ENCODE peak calls at places on chromosome 16, in seven cellular contexts. One of them, this sample, is unnamed.

GRCh38 chr16:81616321-81617020 is 162.6 kb upstream of the PLCG2 start:
- DNase-seq in IMR-90: peak
- DNase-seq in K562: no peak
- DNase-seq in A549: no peak
- DNase-seq in HepG2: no peak
- DNase-seq in GM12878: peak
- DNase-seq in H1: no peak
- DNase-seq in this sample: peak

GRCh38 chr16:87295259-87295658 is 21.9 kb downstream of the C16orf95 start:
- DNase-seq in IMR-90: no peak
- DNase-seq in K562: peak
- DNase-seq in A549: peak
- DNase-seq in HepG2: peak
- DNase-seq in GM12878: no peak
- DNase-seq in H1: no peak
- DNase-seq in this sample: no peak

GRCh38 chr16:56691885-56692284 is 9.6 kb downstream of the MT1X start:
- DNase-seq in IMR-90: peak
- DNase-seq in K562: no peak
- DNase-seq in A549: peak
- DNase-seq in HepG2: peak
- DNase-seq in GM12878: no peak
- DNase-seq in H1: no peak
- DNase-seq in this sample: no peak

GRCh38 chr16:49700222-49700927 is 155.5 kb downstream of the ZNF423 start:
- DNase-seq in IMR-90: no peak
- DNase-seq in K562: no peak
- DNase-seq in A549: no peak
- DNase-seq in HepG2: no peak
- DNase-seq in GM12878: no peak
- DNase-seq in H1: no peak
- DNase-seq in this sample: peak

GRCh38 chr16:15830832-15831451 is 25.9 kb downstream of the MYH11 start:
- DNase-seq in IMR-90: no peak
- DNase-seq in K562: no peak
- DNase-seq in A549: no peak
- DNase-seq in HepG2: no peak
- DNase-seq in GM12878: no peak
- DNase-seq in H1: no peak
- DNase-seq in this sample: no peak

GRCh38 chr16:8655184-8655717 is 19.2 kb upstream of the ABAT start:
- DNase-seq in IMR-90: peak
- DNase-seq in K562: no peak
- DNase-seq in A549: peak
- DNase-seq in HepG2: peak
- DNase-seq in GM12878: peak
- DNase-seq in H1: no peak
- DNase-seq in this sample: no peak

GRCh38 chr16:53219795-53220194 is 165.0 kb downstream of the CHD9 start:
- DNase-seq in IMR-90: peak
- DNase-seq in K562: no peak
- DNase-seq in A549: peak
- DNase-seq in HepG2: no peak
- DNase-seq in GM12878: no peak
- DNase-seq in H1: no peak
- DNase-seq in this sample: no peak

GRCh38 chr16:24288516-24288915 is 32.4 kb downstream of the CACNG3 start:
- DNase-seq in IMR-90: no peak
- DNase-seq in K562: no peak
- DNase-seq in A549: no peak
- DNase-seq in HepG2: no peak
- DNase-seq in GM12878: no peak
- DNase-seq in H1: no peak
- DNase-seq in this sample: no peak

GRCh38 chr16:59060212-59060611 is 326.1 kb upstream of the GOT2 start:
- DNase-seq in IMR-90: peak
- DNase-seq in K562: no peak
- DNase-seq in A549: peak
- DNase-seq in HepG2: no peak
- DNase-seq in GM12878: no peak
- DNase-seq in H1: no peak
- DNase-seq in this sample: no peak

GRCh38 chr16:30786936-30787612 is at the start of gene ZNF629:
- DNase-seq in IMR-90: peak
- DNase-seq in K562: peak
- DNase-seq in A549: peak
- DNase-seq in HepG2: peak
- DNase-seq in GM12878: no peak
- DNase-seq in H1: no peak
- DNase-seq in this sample: peak

GRCh38 chr16:30787613-30788378 is 791 bp upstream of the ZNF629 start:
- DNase-seq in IMR-90: no peak
- DNase-seq in K562: no peak
- DNase-seq in A549: no peak
- DNase-seq in HepG2: peak
- DNase-seq in GM12878: no peak
- DNase-seq in H1: no peak
- DNase-seq in this sample: no peak

GRCh38 chr16:30784215-30784614 is 2.8 kb downstream of the ZNF629 start:
- DNase-seq in IMR-90: no peak
- DNase-seq in K562: no peak
- DNase-seq in A549: no peak
- DNase-seq in HepG2: no peak
- DNase-seq in GM12878: no peak
- DNase-seq in H1: no peak
- DNase-seq in this sample: no peak

GRCh38 chr16:30785126-30786106 is 1.6 kb downstream of the ZNF629 start:
- DNase-seq in IMR-90: no peak
- DNase-seq in K562: no peak
- DNase-seq in A549: no peak
- DNase-seq in HepG2: no peak
- DNase-seq in GM12878: no peak
- DNase-seq in H1: no peak
- DNase-seq in this sample: no peak

DNA sequence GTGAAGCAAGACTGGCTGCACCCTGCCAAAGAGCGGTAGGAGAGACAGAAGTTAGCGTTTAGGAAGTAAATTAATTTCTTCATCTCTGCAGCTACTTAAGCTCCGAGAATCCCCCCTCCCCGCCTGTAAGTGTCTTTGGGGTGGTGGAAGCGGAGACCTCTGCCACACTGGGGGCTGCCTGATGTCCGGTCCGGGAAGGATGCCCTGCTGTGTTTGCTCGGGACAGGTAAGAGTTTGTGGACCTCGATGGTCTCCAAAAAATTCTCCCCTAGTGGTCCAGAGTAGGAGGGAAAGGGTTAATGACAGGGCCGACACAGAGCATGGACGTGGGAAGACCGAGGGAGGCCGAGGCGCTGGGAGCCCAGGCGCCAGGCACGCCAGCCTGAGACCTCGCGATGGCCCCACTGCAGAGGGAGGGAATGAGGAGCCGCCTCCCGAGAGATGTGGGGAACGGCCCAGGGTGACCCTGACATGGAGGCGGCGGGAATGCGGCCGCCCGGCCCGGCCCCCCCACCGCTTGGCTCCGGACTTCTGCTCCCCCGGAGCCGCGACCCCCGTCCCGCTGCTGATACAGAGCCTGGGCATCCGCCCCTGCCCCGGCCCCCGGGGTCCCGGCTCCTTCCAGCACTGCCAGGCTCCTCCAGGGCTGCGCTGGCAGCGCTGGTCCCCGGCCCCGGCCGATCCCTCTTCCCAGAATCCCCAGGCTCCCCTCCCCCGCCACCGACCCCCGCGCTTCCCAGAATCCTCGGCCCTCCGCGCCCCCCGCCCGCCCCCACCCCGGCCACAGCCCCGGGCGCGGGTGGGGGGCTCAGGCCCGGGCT is 680 bp downstream of the ZNF629 start:
- DNase-seq in IMR-90: peak
- DNase-seq in K562: peak
- DNase-seq in A549: peak
- DNase-seq in HepG2: peak
- DNase-seq in GM12878: no peak
- DNase-seq in H1: no peak
- DNase-seq in this sample: peak
- TF ChIP-seq RAD21 in IMR-90: no peak
- TF ChIP-seq RAD21 in K562: no peak
- TF ChIP-seq RAD21 in A549: no peak
- TF ChIP-seq RAD21 in HepG2: peak
- TF ChIP-seq RAD21 in GM12878: no peak
- TF ChIP-seq RAD21 in H1: no peak
- TF ChIP-seq RAD21 in this sample: no peak

GRCh38 chr16:89115216-89115949 is 21.7 kb downstream of the ACSF3 start:
- DNase-seq in IMR-90: no peak
- DNase-seq in K562: peak
- DNase-seq in A549: no peak
- DNase-seq in HepG2: no peak
- DNase-seq in GM12878: peak
- DNase-seq in H1: no peak
- DNase-seq in this sample: no peak

GRCh38 chr16:89113661-89114060 is 20.0 kb downstream of the ACSF3 start:
- DNase-seq in IMR-90: no peak
- DNase-seq in K562: no peak
- DNase-seq in A549: no peak
- DNase-seq in HepG2: no peak
- DNase-seq in GM12878: no peak
- DNase-seq in H1: no peak
- DNase-seq in this sample: no peak

GRCh38 chr16:89113152-89113547 is 19.5 kb downstream of the ACSF3 start:
- DNase-seq in IMR-90: no peak
- DNase-seq in K562: no peak
- DNase-seq in A549: no peak
- DNase-seq in HepG2: no peak
- DNase-seq in GM12878: no peak
- DNase-seq in H1: no peak
- DNase-seq in this sample: no peak

GRCh38 chr16:89112377-89113151 is 18.9 kb downstream of the ACSF3 start:
- DNase-seq in IMR-90: no peak
- DNase-seq in K562: no peak
- DNase-seq in A549: no peak
- DNase-seq in HepG2: no peak
- DNase-seq in GM12878: no peak
- DNase-seq in H1: no peak
- DNase-seq in this sample: no peak

DNA sequence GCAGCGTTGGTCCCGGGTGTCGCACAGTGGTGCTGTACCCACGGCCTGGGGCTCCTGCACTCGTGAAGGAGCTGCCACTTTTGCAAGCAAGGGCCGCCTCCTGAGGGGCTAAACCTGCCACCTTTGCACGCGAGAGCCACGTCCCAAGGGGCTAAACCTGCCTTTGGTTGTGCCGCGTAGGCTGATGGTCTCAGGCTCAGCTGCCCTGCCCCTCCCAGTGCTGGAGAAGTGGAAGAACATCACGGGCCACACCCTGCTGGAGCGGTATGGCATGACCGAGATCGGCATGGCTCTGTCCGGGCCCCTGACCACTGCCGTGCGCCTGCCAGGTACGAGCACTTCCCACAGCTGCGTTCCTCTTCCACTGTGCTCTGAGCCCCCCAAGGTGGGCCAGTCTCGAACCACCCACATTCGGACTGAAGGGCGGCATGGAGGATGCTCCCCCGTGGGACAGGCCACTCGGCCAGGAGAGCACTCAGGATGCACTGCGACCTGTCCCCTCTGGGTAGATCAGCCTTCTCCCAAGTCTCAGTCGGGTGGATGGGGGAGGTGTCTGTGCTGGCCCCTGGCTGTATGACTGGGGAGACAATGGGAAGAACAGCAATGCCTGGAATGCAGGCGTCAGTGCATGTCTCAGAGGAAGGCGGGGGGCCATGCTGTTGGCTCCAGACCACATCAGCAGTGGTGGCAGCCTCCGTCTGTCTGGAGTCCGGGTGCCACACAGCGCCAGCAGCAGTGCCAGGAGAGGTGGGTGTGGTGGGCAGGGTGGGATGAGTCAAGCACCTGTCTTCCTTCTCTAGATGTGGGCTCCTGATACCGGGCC is 20.7 kb downstream of the ACSF3 start:
- DNase-seq in IMR-90: no peak
- DNase-seq in K562: no peak
- DNase-seq in A549: no peak
- DNase-seq in HepG2: no peak
- DNase-seq in GM12878: no peak
- DNase-seq in H1: no peak
- DNase-seq in this sample: no peak
- TF ChIP-seq RAD21 in IMR-90: no peak
- TF ChIP-seq RAD21 in K562: no peak
- TF ChIP-seq RAD21 in A549: no peak
- TF ChIP-seq RAD21 in HepG2: no peak
- TF ChIP-seq RAD21 in GM12878: no peak
- TF ChIP-seq RAD21 in H1: no peak
- TF ChIP-seq RAD21 in this sample: no peak

DNA sequence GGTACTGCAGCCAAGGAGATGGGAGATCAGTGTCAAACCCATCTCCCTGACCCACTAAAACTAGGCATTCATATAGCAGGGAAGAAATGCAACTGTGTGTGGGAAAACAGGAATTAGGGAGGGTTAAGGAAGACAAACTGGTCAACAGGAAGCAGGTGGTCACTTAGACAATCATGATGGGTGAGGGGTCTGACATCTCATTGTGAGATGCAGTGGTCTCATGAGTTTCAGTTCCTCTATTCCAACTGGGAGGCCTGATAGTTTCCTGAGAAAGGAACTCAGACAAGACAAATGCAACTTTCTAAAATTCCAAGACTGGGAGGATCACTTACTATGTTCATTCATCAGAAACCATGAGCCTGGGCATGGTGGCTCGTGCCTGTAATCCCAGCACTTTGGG is 361.4 kb upstream of the C16orf82 start:
- DNase-seq in IMR-90: no peak
- DNase-seq in K562: no peak
- DNase-seq in A549: no peak
- DNase-seq in HepG2: no peak
- DNase-seq in GM12878: no peak
- DNase-seq in H1: no peak
- DNase-seq in this sample: no peak
- TF ChIP-seq RAD21 in IMR-90: no peak
- TF ChIP-seq RAD21 in K562: no peak
- TF ChIP-seq RAD21 in A549: no peak
- TF ChIP-seq RAD21 in HepG2: no peak
- TF ChIP-seq RAD21 in GM12878: no peak
- TF ChIP-seq RAD21 in H1: no peak
- TF ChIP-seq RAD21 in this sample: no peak

DNA sequence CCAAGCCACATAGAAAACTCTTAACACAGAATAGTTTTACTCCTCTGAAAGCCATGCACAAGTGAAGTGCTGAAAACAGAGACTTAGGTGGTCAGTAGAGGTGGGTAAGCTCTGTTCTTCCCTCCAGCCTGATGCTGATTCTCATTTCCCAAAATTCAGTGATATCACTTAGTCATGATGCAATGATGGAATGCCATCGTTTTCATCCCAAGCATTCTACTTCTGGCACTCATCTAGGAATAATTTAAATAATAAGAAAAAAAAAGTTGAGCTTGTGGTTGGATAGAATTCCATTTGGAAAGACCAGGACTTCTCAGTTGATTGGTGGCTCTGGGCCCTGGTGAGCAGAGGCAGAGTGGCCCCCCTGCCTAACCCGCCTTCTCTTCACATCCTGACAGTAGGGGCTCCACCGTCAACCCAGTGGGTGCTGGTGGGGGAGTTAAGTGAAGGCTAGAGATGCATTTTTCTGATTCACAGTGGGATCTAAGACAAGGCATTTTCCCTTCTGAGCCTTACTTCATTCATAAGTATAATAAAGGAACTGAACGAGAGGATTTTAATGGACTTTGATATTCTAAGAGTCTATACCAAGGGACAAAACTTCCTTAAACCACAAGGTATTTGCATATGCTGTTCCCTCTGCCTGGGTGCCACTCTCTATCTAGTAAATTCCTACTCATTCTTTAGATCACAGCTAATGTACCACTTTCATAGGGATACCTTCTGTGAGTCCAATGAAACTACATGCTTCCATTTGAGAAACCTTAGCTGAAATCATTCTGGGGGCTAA is 310.3 kb upstream of the DYNLRB2 start:
- DNase-seq in IMR-90: peak
- DNase-seq in K562: no peak
- DNase-seq in A549: no peak
- DNase-seq in HepG2: no peak
- DNase-seq in GM12878: no peak
- DNase-seq in H1: no peak
- DNase-seq in this sample: no peak
- TF ChIP-seq RAD21 in IMR-90: no peak
- TF ChIP-seq RAD21 in K562: no peak
- TF ChIP-seq RAD21 in A549: no peak
- TF ChIP-seq RAD21 in HepG2: no peak
- TF ChIP-seq RAD21 in GM12878: no peak
- TF ChIP-seq RAD21 in H1: no peak
- TF ChIP-seq RAD21 in this sample: no peak

This sample was measured in SK-N-SH.